ENCODE peak calls at places on chromosomes 16 and 17, in eight cellular contexts. C is uterus; R is CD4-positive, CD25-positive, alpha-beta regulatory T cell; L is cardiac muscle cell; J is left ventricle myocardium inferior; Q is ovary; W is heart left ventricle; N is psoas muscle. P is an unnamed sample.
A peak's percentile ranks its signal among the peaks of the same experiment; 100 is the strongest.

GRCh38 chr17:15247891-15248529 is 17.1 kb downstream of the PMP22 start:
- DNase-seq in R (no peak), N (no peak), L (peak; percentile 32), J (no peak), W (no peak), C (no peak), Q (no peak), P (no peak)

GRCh38 chr16:30005341-30006094 is 5.3 kb downstream of the DOC2A start:
- DNase-seq in J (no peak), Q (peak; percentile 46), L (peak; percentile 52), W (peak; percentile 64), R (peak; percentile 48), C (peak; percentile 39), N (peak; percentile 72), P (peak; percentile 47)

GRCh38 chr17:39671651-39672521 is 3.6 kb downstream of the PNMT start:
- DNase-seq in J (peak; percentile 69), W (peak; percentile 78), L (peak; percentile 73), R (peak; percentile 37), N (peak; percentile 70), C (no peak), Q (no peak), P (no peak)

GRCh38 chr16:49756971-49757743 is 98.8 kb downstream of the ZNF423 start:
- DNase-seq in W (no peak), N (no peak), R (no peak), J (no peak), Q (no peak), C (no peak), L (no peak), P (no peak)

GRCh38 chr17:39739885-39740356 is 2.2 kb downstream of the GRB7 start:
- DNase-seq in J (no peak), W (no peak), C (no peak), L (no peak), R (no peak), N (peak; percentile 15), Q (no peak), P (no peak)

GRCh38 chr17:56172517-56172982 is 19.3 kb downstream of the ANKFN1 start:
- DNase-seq in Q (no peak), L (peak; percentile 42), R (no peak), N (peak; percentile 92), W (no peak), C (no peak), J (peak; percentile 26), P (no peak)

GRCh38 chr16:4696172-4696904 is 3.0 kb downstream of the NUDT16L1 start:
- DNase-seq in W (peak; percentile 71), Q (peak; percentile 61), L (no peak), N (peak; percentile 85), J (peak; percentile 69), C (peak; percentile 81), R (no peak), P (no peak)

GRCh38 chr17:57597531-57598453 is 147.3 kb downstream of the CCDC182 start:
- DNase-seq in L (peak; percentile 79), J (peak; percentile 60), Q (peak; percentile 70), C (peak; percentile 66), N (peak; percentile 66), R (peak; percentile 43), W (no peak), P (no peak)

DNA sequence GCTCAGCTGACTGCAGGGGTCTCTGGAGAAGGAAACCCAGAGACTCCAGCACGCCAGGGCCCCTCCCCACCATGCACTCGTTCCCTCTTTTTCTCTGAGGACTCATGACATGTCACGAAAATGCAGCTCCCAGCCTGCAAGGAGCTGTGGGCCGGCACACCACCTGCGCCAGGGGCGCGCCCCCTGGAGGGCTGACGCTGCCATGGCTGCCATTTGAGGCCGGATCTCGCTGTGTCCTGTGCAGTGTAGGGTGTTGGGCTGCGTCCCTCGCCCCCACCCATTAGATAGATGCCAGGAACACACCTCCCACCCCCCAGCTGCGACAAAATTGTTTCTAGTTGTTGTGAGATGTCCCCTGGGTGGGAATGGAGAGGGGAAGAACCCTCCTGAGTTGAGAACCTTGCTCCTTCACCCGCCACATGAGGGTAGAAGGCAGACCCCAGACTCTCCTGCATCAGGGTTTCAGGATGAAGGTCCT is 8.2 kb downstream of the SYNGR2 start:
- DNase-seq in J (peak; percentile 73), N (peak; percentile 85), L (peak; percentile 77), W (peak; percentile 89), C (peak; percentile 68), Q (peak; percentile 78), R (peak; percentile 82), P (peak; percentile 68)
- H3K4me1 ChIP-seq in J (peaks cover 62% of the 10 kb centered on the region), N (peaks cover 65% of the 10 kb centered on the region), L (peaks cover 57% of the 10 kb centered on the region), W (peaks cover 53% of the 10 kb centered on the region), C (no peaks in the 10 kb centered on the region), Q (peaks cover 28% of the 10 kb centered on the region), R (peaks cover 40% of the 10 kb centered on the region), P (peaks cover 35% of the 10 kb centered on the region)

DNA sequence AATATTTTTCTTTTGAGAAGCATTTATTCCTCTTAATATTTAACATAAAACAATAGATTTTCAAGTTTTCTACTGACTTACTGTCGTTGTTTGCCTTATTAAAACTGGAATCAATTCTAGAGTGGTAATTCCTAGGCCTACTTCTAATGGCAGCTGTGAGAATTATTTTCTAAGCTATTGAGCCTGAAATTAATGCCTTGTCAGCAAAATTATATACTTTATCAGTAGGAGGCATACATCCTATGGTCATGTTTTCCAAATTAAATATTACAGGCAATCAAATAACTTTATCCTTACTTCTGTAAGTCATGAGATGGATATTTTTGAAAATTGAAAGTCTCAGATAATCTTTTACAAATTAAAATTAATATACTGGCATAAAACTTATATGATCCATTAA is 239.1 kb upstream of the CNTNAP4 start:
- DNase-seq in J (no peak), W (no peak), Q (no peak), L (no peak), R (no peak), C (no peak), N (no peak), P (no peak)
- H3K9me3 ChIP-seq in J (peaks cover 29% of the 10 kb centered on the region), W (no peaks in the 10 kb centered on the region), Q (no peaks in the 10 kb centered on the region), L (no peaks in the 10 kb centered on the region), R (no peaks in the 10 kb centered on the region), C (no peaks in the 10 kb centered on the region), N (no peaks in the 10 kb centered on the region), P (no peaks in the 10 kb centered on the region)

GRCh38 chr17:49819118-49819517 is 28.8 kb downstream of the TAC4 start:
- DNase-seq in J (no peak), C (no peak), N (no peak), W (no peak), L (no peak), Q (no peak), R (peak; percentile 30), P (no peak)

GRCh38 chr17:49815761-49816281 is 27.3 kb downstream of the KAT7 start:
- DNase-seq in W (no peak), N (no peak), Q (no peak), C (no peak), L (no peak), R (no peak), J (no peak), P (no peak)

GRCh38 chr17:49817993-49818392 is 29.5 kb downstream of the KAT7 start:
- DNase-seq in N (no peak), R (peak; percentile 92), Q (no peak), L (no peak), J (no peak), W (no peak), C (no peak), P (peak; percentile 70)

GRCh38 chr17:49819651-49820050 is 28.2 kb downstream of the TAC4 start:
- DNase-seq in C (no peak), W (no peak), L (no peak), Q (no peak), N (no peak), R (no peak), J (no peak), P (no peak)

GRCh38 chr17:49814781-49815496 is 26.5 kb downstream of the KAT7 start:
- DNase-seq in N (no peak), R (peak; percentile 10), Q (no peak), L (no peak), W (no peak), C (no peak), J (no peak), P (no peak)
- H3K27ac ChIP-seq in N (peak overlapping the region; percentile 25), R (no peak overlapping the region), Q (no peak overlapping the region), L (peak overlapping the region; percentile 69), W (no peak overlapping the region), C (no peak overlapping the region), J (no peak overlapping the region), P (peak overlapping the region; percentile 16)

GRCh38 chr16:88432753-88433152 is 20.3 kb upstream of the ZFPM1 start:
- DNase-seq in Q (no peak), N (no peak), J (no peak), W (no peak), L (no peak), R (no peak), C (no peak), P (no peak)
- H3K4me1 ChIP-seq in Q (no peaks in the 10 kb centered on the region), N (peaks cover 8% of the 10 kb centered on the region), J (peaks cover 15% of the 10 kb centered on the region), W (peaks cover 17% of the 10 kb centered on the region), L (no peaks in the 10 kb centered on the region), R (peaks cover 17% of the 10 kb centered on the region), C (no peaks in the 10 kb centered on the region), P (peaks cover 5% of the 10 kb centered on the region)

GRCh38 chr16:60788631-60789030 is 1247.6 kb downstream of the CDH8 start:
- DNase-seq in J (no peak), R (no peak), C (no peak), W (no peak), N (no peak), Q (no peak), L (no peak), P (no peak)

DNA sequence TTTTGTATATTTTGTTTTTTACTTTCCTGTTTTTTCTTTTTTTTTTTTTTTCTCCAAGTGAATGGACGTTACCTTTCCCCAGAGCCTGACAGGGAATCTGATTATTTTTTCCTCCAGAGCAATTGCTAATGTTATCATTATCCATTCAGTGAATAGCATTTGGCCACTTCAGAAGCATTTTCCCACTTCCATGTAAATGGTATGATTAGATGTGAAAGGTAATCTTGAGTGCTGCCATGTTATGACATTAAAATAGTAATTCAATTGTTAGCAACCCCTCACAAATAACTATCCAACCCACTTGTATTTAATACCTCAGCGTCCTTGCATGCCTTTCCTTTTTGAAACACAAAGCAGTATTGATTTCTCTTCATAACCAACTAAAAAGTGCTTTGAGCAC is 1243.8 kb downstream of the CDH8 start:
- DNase-seq in N (no peak), Q (no peak), C (no peak), L (no peak), W (no peak), J (no peak), R (no peak), P (no peak)
- H3K9me3 ChIP-seq in N (no peaks in the 10 kb centered on the region), Q (no peaks in the 10 kb centered on the region), C (no peaks in the 10 kb centered on the region), L (no peaks in the 10 kb centered on the region), W (no peaks in the 10 kb centered on the region), J (no peaks in the 10 kb centered on the region), R (peaks cover 5% of the 10 kb centered on the region), P (no peaks in the 10 kb centered on the region)

DNA sequence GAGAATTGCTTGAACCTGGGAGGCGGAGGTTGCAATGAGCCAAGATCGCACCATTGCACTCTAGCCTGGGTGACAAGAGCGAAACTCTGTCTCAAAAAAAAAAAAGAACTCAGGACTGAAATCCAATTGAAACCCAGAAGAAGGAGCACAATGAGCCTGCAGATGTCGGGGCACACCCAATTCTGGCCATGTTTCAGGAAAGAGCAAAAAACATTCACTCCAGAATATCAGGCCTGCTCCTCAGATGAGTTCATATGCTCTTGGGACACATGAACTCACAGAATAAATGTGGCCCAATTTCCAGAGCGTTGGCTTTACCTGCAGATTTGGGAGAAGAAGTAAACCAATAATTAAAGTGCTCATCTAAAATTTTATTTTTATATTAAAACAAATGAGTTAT is 3.0 kb upstream of the CMTM2 start:
- DNase-seq in W (no peak), R (no peak), N (no peak), Q (no peak), C (no peak), L (no peak), J (no peak), P (no peak)
- H3K27ac ChIP-seq in W (no peak overlapping the region), R (no peak overlapping the region), N (no peak overlapping the region), Q (no peak overlapping the region), C (no peak overlapping the region), L (no peak overlapping the region), J (no peak overlapping the region), P (no peak overlapping the region)